ENCODE peak calls at places on chromosome X, in eight cellular contexts. B is mucosa of descending colon, G is Calu3, W is endothelial cell, E is GM13976, S is choroid plexus epithelial cell, D is IMR-90, M is lower lobe of right lung. L is an unnamed sample.

GRCh38 chrX:125673758-125674157 is 354.1 kb downstream of the TEX13C start:
- DNase-seq in B (no peak), G (no peak), W (no peak), E (no peak), S (no peak), D (no peak), M (no peak), L (no peak)

GRCh38 chrX:110748256-110748811 is 47.3 kb downstream of the CHRDL1 start:
- DNase-seq in B (no peak), G (no peak), W (no peak), E (no peak), S (no peak), D (no peak), M (no peak), L (no peak)

GRCh38 chrX:8870411-8870810 is 69.2 kb upstream of the FAM9A start:
- DNase-seq in B (no peak), G (no peak), W (no peak), E (no peak), S (peak), D (no peak), M (no peak), L (no peak)

GRCh38 chrX:20056704-20057103 is 60.0 kb downstream of the MAP7D2 start:
- DNase-seq in B (no peak), G (peak), W (no peak), E (no peak), S (no peak), D (peak), M (no peak), L (no peak)

GRCh38 chrX:68838571-68838910 is 9.7 kb downstream of the EFNB1 start:
- DNase-seq in B (no peak), G (no peak), W (no peak), E (no peak), S (no peak), D (no peak), M (no peak), L (no peak)

GRCh38 chrX:112865464-112866025 is 24.9 kb upstream of the AMOT start:
- DNase-seq in B (no peak), G (no peak), W (no peak), E (no peak), S (no peak), D (no peak), M (no peak), L (no peak)

GRCh38 chrX:45596190-45596808 is 395.6 kb upstream of the DIPK2B start:
- DNase-seq in B (no peak), G (no peak), W (no peak), E (no peak), S (peak), D (peak), M (no peak), L (peak)

GRCh38 chrX:138775501-138775900 is 64.0 kb upstream of the FGF13 start:
- DNase-seq in B (no peak), G (no peak), W (no peak), E (peak), S (peak), D (peak), M (no peak), L (peak)

GRCh38 chrX:70190225-70190624 is 12.9 kb downstream of the DGAT2L6 start:
- DNase-seq in B (no peak), G (no peak), W (no peak), E (no peak), S (no peak), D (no peak), M (no peak), L (no peak)

GRCh38 chrX:22135994-22136684 is 104.0 kb downstream of the PHEX start:
- DNase-seq in B (no peak), G (peak), W (peak), E (peak), S (peak), D (peak), M (no peak), L (peak)

GRCh38 chrX:130030826-130031225 is 48.4 kb downstream of the BCORL1 start:
- DNase-seq in B (no peak), G (no peak), W (no peak), E (no peak), S (no peak), D (no peak), M (no peak), L (no peak)

GRCh38 chrX:93422693-93423092 is 250.7 kb downstream of the NAP1L3 start:
- DNase-seq in B (no peak), G (no peak), W (peak), E (peak), S (no peak), D (peak), M (no peak), L (no peak)

GRCh38 chrX:110853610-110854009 is 58.0 kb upstream of the CHRDL1 start:
- DNase-seq in B (no peak), G (peak), W (peak), E (no peak), S (peak), D (no peak), M (no peak), L (peak)

GRCh38 chrX:19682712-19683331 is 167.5 kb upstream of the MAP3K15 start:
- DNase-seq in B (peak), G (no peak), W (peak), E (peak), S (peak), D (peak), M (peak), L (peak)

GRCh38 chrX:153471663-153472280 is 1.4 kb upstream of the HAUS7 start:
- DNase-seq in B (no peak), G (no peak), W (no peak), E (no peak), S (no peak), D (peak), M (no peak), L (no peak)

GRCh38 chrX:95063554-95063953 is 1389.5 kb downstream of the FAM133A start:
- DNase-seq in B (no peak), G (no peak), W (no peak), E (no peak), S (peak), D (peak), M (no peak), L (peak)

GRCh38 chrX:29746326-29746725 is 469.0 kb upstream of the MAGEB2 start:
- DNase-seq in B (no peak), G (no peak), W (no peak), E (no peak), S (peak), D (peak), M (no peak), L (peak)

GRCh38 chrX:147476008-147476407 is 435.7 kb upstream of the FMR1 start:
- DNase-seq in B (no peak), G (peak), W (peak), E (no peak), S (peak), D (no peak), M (no peak), L (no peak)

DNA sequence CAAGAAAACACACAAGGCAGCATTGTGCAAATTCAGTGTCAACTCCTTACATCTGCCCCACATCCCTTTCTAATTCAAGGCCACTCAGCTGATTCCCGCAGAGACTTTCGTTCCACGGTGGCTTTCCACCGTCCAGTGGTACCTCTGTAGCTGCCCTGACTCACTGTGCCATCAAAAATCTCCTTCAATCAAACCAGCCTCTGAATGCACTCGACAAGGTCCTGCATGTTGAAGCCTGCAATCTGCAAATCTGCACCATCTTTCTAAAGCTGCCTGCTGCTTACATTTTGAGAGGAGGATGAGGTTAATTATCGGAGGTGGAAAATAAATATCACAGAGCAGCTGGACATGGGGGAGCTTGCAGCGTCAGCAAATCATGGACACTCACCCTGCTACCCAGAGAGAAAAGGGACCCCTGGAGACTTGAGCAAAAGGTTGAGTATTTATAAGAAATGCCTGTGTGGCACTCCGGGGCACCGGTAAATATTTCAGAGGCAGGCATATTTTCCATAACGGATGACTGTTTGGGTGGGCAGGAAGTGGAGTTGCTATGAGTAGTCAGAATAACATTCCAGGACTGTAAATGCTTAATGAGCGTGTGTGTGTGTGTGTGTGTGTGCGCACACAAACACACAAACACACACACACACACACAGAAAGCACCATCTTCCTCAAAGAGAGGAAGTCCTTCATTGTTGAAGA is 74.8 kb downstream of the MXRA5 start:
- DNase-seq in B (no peak), G (peak), W (no peak), E (no peak), S (peak), D (peak), M (no peak), L (peak)
- TF ChIP-seq CTCF in B (no peak), G (no peak), W (no peak), E (no peak), S (no peak), D (no peak), M (no peak), L (no peak)

GRCh38 chrX:39956803-39957394 is 140.9 kb downstream of the BCOR start:
- DNase-seq in B (no peak), G (no peak), W (no peak), E (no peak), S (no peak), D (no peak), M (no peak), L (no peak)
- TF ChIP-seq CTCF in B (no peak), G (no peak), W (no peak), E (no peak), S (no peak), D (no peak), M (no peak), L (no peak)

GRCh38 chrX:135420831-135421230 is 913 bp upstream of the SMIM10L2A start:
- DNase-seq in B (no peak), G (no peak), W (no peak), E (no peak), S (no peak), D (no peak), M (no peak), L (no peak)

GRCh38 chrX:135424469-135424868 is 2.7 kb downstream of the SMIM10L2A start:
- DNase-seq in B (no peak), G (no peak), W (no peak), E (no peak), S (no peak), D (no peak), M (no peak), L (no peak)

GRCh38 chrX:135425026-135425425 is 3.3 kb downstream of the SMIM10L2A start:
- DNase-seq in B (no peak), G (no peak), W (no peak), E (no peak), S (no peak), D (no peak), M (no peak), L (no peak)

GRCh38 chrX:135421537-135421931 is 210 bp upstream of the SMIM10L2A start:
- DNase-seq in B (peak), G (peak), W (peak), E (peak), S (peak), D (peak), M (peak), L (no peak)

DNA sequence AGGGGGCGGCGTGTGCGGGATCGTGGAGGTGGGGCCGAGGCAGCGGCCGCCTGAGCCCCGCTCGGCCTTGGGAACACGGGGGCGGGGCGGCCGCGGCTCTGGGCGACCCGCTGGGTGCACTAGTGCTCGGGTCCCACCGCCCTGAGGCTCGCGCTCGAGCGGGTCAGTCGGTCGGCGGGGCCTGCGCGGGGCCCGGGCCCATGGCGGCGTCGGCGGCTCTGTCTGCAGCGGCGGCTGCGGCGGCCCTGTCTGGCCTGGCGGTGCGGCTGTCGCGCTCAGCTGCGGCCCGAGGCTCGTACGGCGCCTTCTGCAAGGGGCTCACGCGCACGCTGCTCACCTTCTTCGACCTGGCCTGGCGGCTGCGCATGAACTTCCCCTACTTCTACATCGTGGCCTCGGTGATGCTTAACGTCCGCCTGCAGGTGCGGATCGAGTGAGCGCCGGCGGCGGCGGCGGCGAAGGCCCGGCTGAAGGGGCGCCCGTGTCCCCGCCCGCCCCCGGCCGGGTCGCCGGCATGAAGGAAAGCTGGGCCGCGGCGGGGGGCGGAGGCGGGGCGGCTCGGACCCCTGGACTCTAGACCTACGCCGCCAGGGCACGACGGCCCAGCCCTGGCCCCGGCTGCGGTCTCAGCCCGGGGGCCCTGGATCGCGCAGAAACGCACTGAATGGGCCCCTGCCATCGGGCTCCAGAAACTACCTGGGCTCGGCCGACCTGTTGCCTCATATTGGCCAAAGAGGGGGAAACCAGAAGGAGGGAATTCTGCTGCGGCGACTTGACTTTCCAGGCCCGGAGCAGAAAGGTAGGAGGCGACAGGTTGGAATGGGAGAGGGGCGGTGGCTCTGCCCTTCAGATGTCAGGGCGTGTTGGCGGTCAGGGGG is at the start of gene SMIM10L2A:
- DNase-seq in B (no peak), G (no peak), W (no peak), E (no peak), S (no peak), D (no peak), M (no peak), L (no peak)
- TF ChIP-seq CTCF in B (no peak), G (no peak), W (no peak), E (no peak), S (no peak), D (no peak), M (no peak), L (no peak)

DNA sequence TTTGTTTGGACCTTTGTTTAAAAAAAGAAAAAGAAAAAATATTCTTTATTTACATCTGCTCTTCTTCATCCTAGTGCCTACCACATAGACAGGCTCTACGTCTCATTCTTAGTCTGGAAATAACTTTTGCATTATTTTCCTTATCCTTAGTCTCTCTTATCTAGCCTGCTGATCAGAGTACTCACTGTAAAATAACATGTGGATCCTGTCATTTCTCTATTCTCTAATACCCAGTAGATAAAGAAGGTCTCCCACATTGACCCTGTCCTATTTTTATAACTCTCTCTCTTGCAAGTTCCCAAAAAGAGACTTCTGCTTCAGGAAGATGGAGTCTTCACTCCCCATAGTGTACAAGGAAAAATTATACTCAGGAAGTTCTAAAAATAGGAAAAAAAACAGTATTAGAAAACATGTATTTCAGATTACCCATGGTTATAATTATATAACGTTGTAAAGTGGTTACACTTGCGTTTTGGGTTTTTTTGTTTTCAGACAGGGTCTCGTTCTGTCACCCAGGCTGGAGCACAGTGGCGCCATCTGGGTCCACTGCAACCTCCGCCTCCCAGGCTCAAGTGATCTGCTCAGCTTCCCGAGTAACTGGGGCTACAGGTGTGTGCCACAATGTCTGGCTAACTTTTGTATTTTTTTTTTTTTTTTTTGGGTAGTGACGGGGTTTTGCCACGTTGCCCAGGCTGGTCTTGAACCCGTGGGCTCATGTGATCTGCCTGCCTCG is 23.8 kb downstream of the ZFX start:
- DNase-seq in B (no peak), G (no peak), W (no peak), E (no peak), S (no peak), D (no peak), M (no peak), L (no peak)
- TF ChIP-seq CTCF in B (no peak), G (no peak), W (no peak), E (no peak), S (no peak), D (no peak), M (no peak), L (no peak)

DNA sequence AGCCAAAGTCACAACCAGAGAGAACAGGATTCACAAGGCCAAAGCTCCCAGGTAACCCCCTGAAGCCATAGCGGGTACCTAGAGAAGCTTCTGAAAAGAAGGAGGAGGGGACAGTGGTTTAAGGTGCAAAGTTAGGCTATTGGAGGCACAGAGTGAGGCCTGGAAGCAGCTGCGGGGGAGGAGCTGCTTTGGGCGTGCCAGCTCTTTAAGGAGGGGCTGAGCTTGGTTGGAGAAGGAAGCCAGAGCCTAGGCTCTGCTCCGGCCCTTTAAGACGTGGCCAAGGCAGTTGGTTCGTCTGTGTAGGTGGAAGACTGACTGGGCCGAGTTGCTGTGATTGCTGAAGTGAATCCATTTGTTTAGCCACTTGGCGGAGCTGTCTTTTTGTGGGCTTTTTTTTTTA is 1.5 kb downstream of the KLF8 start:
- DNase-seq in B (peak), G (no peak), W (peak), E (peak), S (peak), D (no peak), M (peak), L (no peak)
- TF ChIP-seq CTCF in B (no peak), G (no peak), W (no peak), E (no peak), S (no peak), D (no peak), M (no peak), L (no peak)

GRCh38 chrX:83004012-83004411 is 504.1 kb upstream of the POU3F4 start:
- DNase-seq in B (no peak), G (no peak), W (no peak), E (no peak), S (no peak), D (no peak), M (no peak), L (no peak)

DNA sequence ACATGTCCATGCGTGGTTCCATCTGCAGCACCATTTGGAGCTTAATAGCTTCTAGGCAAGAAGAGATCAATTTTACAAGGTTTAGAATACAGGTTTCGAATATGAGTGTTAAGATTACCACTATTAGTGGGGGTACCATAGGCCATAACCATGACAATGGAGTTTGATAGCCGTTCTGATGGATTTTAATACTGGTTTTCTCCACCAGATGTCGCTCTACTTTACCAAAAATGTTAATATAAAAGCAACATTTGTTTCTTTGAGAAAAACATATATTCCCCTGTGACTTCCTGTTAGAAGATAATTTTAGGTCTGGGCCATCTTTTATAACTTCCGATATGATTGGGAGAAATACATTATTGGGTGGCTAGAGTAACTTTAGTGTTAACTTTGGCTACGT is 499.7 kb upstream of the POU3F4 start:
- DNase-seq in B (no peak), G (no peak), W (no peak), E (no peak), S (peak), D (no peak), M (no peak), L (no peak)
- TF ChIP-seq CTCF in B (no peak), G (no peak), W (peak), E (peak), S (no peak), D (peak), M (peak), L (peak)